ENCODE peak calls at places on chromosome 11, in eight cellular contexts. U is colonic mucosa; L is right cardiac atrium; Z is CD8-positive, alpha-beta memory T cell; N is transverse colon; T is fibroblast of lung; Y is left lung; V is uterus. E is an unnamed sample. For H3K27me3 and H3K9me3, the result is how much of the 10 kb centered on the place peaks cover.

GRCh38 chr11:17531818-17532131 is 12.4 kb downstream of the USH1C start:
- DNase-seq in N (peak), Y (no peak), V (no peak), Z (no peak), T (peak), L (no peak), U (peak), E (no peak)

GRCh38 chr11:64284962-64285884 is at the start of gene GPR137:
- DNase-seq in Z (peak), T (peak), V (peak), N (peak), U (peak), Y (peak), L (peak), E (peak)

GRCh38 chr11:19345519-19345847 is 104.7 kb upstream of the E2F8 start:
- DNase-seq in N (no peak), T (no peak), L (peak), V (no peak), Y (peak), U (no peak), Z (no peak), E (no peak)

GRCh38 chr11:133197425-133197824 is 334.9 kb downstream of the OPCML start:
- DNase-seq in N (no peak), U (no peak), Z (no peak), L (no peak), Y (no peak), T (peak), V (no peak), E (no peak)

GRCh38 chr11:83819936-83820549 is 533.9 kb upstream of the CCDC90B start:
- DNase-seq in V (peak), T (peak), N (no peak), U (no peak), L (no peak), Z (no peak), Y (no peak), E (no peak)

GRCh38 chr11:31797227-31798056 is 13.7 kb downstream of the PAX6 start:
- DNase-seq in L (no peak), Y (no peak), N (no peak), U (no peak), V (no peak), Z (no peak), T (no peak), E (no peak)

GRCh38 chr11:108286369-108286768 is 63.5 kb downstream of the ATM start:
- DNase-seq in Y (no peak), V (no peak), U (no peak), Z (no peak), N (no peak), L (no peak), T (no peak), E (no peak)

GRCh38 chr11:78800756-78801155 is 226.1 kb upstream of the NARS2 start:
- DNase-seq in L (no peak), Z (no peak), U (no peak), V (no peak), N (no peak), Y (no peak), T (peak), E (no peak)

GRCh38 chr11:66112640-66113098 is 42.6 kb downstream of the PACS1 start:
- DNase-seq in V (no peak), L (peak), N (peak), Y (no peak), Z (no peak), T (peak), U (no peak), E (no peak)

GRCh38 chr11:60396790-60397189 is 531 bp downstream of the MS4A14 start:
- DNase-seq in Y (no peak), N (no peak), V (no peak), L (no peak), Z (no peak), T (no peak), U (no peak), E (no peak)

GRCh38 chr11:74255741-74256369 is 55.6 kb downstream of the P4HA3 start:
- DNase-seq in L (peak), V (peak), T (peak), U (peak), Z (peak), N (peak), Y (no peak), E (peak)

GRCh38 chr11:100932474-100933100 is 197.0 kb downstream of the PGR start:
- DNase-seq in Y (no peak), T (peak), Z (no peak), N (no peak), U (no peak), L (no peak), V (no peak), E (peak)

GRCh38 chr11:67640021-67640757 is 626 bp upstream of the TBX10 start:
- DNase-seq in Z (peak), Y (peak), T (peak), V (no peak), U (peak), N (peak), L (peak), E (no peak)

GRCh38 chr11:113296447-113297205 is 17.8 kb upstream of the TTC12 start:
- DNase-seq in L (no peak), T (no peak), N (no peak), V (no peak), Y (no peak), U (no peak), Z (no peak), E (no peak)

GRCh38 chr11:96960926-96961325 is 571.1 kb downstream of the JRKL start:
- DNase-seq in Y (no peak), N (no peak), T (no peak), L (no peak), Z (no peak), U (no peak), V (no peak), E (no peak)

GRCh38 chr11:111736621-111737055 is 29.6 kb downstream of the PPP2R1B start:
- DNase-seq in V (no peak), Y (no peak), Z (no peak), N (no peak), U (no peak), L (no peak), T (no peak), E (no peak)

GRCh38 chr11:71089571-71089970 is 162.8 kb downstream of the SHANK2 start:
- DNase-seq in V (no peak), Z (no peak), L (no peak), Y (no peak), N (no peak), U (no peak), T (no peak), E (no peak)

GRCh38 chr11:83648610-83649467 is 362.7 kb upstream of the CCDC90B start:
- DNase-seq in T (no peak), Y (no peak), U (no peak), N (no peak), V (no peak), L (no peak), Z (no peak), E (no peak)

GRCh38 chr11:77467233-77467632 is 6.7 kb downstream of the PAK1 start:
- DNase-seq in Y (no peak), T (no peak), Z (no peak), L (no peak), U (no peak), V (no peak), N (no peak), E (no peak)

GRCh38 chr11:110298298-110298765 is 1.9 kb upstream of the RDX start:
- DNase-seq in V (no peak), U (no peak), Z (no peak), L (no peak), Y (no peak), T (peak), N (no peak), E (peak)

GRCh38 chr11:119222308-119222707 is 16.2 kb downstream of the CBL start:
- DNase-seq in Z (no peak), Y (no peak), N (no peak), U (no peak), T (peak), L (no peak), V (no peak), E (no peak)

GRCh38 chr11:76217653-76218160 is 11.4 kb upstream of the WNT11 start:
- DNase-seq in Z (no peak), N (no peak), Y (no peak), V (no peak), T (no peak), L (no peak), U (no peak), E (no peak)

GRCh38 chr11:19393941-19394340 is 153.2 kb upstream of the E2F8 start:
- DNase-seq in L (no peak), U (no peak), Z (no peak), N (no peak), T (peak), V (no peak), Y (no peak), E (no peak)

GRCh38 chr11:35237345-35237744 is 98.4 kb downstream of the CD44 start:
- DNase-seq in Z (no peak), Y (no peak), V (no peak), L (no peak), T (no peak), N (no peak), U (no peak), E (no peak)

DNA sequence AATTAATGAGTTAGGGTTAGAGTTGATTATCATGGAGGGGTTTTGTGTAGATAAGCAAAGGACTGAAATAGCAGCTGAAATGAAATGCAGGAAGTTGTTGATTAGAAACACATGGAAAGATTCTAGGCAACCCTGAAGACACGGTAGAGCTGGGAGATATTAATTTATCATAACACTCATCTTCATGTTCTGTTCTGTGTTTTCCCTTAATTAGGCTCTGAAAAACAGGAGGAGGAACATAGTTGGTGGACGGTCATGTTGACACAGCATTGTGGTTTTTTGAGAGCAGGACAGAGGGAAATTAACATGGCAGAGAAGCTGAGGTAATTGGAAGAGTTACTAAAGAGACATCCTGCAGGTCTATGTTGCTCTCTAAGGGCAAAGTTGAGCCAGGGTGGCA is 138.8 kb upstream of the UBASH3B start:
- DNase-seq in Y (no peak), T (no peak), Z (no peak), L (no peak), N (no peak), U (no peak), V (no peak), E (no peak)
- H3K27me3 ChIP-seq in Y (under half), T (under half), Z (under half), L (under half), N (under half), U (under half), V (under half), E (under half)

GRCh38 chr11:99098751-99099150 is 78.0 kb downstream of the CNTN5 start:
- DNase-seq in T (no peak), U (no peak), V (no peak), Z (no peak), Y (no peak), N (no peak), L (no peak), E (no peak)
- H3K9me3 ChIP-seq in T (under half), U (under half), V (under half), Z (under half), Y (under half), N (under half), L (under half), E (under half)

GRCh38 chr11:44312876-44313275 is 2.9 kb upstream of the ALX4 start:
- DNase-seq in Z (no peak), L (no peak), N (no peak), U (no peak), Y (no peak), V (no peak), T (no peak), E (no peak)

GRCh38 chr11:44310198-44310455 is 188 bp upstream of the ALX4 start:
- DNase-seq in T (no peak), Z (no peak), V (no peak), Y (no peak), N (no peak), U (no peak), L (no peak), E (no peak)

GRCh38 chr11:44309483-44310197 is at the start of gene ALX4:
- DNase-seq in Y (no peak), Z (no peak), L (peak), N (no peak), U (no peak), T (peak), V (no peak), E (peak)

GRCh38 chr11:44310456-44311272 is 725 bp upstream of the ALX4 start:
- DNase-seq in V (no peak), Y (no peak), L (no peak), U (no peak), Z (no peak), T (no peak), N (no peak), E (no peak)

DNA sequence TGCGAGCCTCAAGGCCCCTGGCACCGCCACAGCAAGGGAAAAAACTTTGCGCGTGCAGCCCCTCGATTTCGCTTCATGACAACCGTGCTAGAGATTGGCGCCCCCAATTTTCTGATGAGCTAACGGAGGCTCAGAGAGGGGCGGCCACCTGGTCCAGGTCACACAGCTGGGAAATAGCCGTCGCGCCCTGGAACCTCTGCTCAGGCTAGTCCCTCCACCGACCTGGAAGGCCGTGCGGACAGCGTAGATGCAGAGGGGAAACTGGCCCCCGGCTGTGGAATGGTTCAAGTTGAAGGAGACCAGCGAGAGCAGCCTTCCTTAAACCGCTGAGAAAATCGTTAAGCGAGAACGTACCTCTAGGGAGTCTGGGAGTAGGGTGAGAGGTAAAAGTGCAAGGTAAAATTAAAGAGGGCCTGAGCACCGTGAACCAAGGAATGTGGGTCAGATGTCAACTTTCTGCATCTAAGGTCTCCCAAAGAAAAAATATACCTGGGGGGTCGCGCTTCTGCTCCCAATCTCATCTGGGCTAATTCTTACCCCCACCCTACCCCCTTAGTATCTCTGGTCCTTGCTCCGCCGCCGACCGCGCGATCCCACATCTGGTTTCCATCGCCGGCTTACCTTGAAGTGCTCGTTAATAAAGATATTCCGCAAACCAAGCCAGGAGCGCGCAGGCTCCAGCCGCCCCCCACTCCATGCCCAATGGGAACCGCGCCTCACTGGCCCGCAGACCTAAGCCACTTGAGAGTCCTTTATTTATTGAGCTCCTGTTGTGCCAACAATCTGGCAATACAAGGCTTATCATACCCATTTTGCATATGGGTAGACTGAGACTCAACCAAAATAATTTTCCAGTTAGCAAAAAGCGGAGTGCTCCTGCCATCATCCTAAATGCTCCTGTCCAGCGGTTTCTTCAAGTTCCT is 1.7 kb upstream of the ALX4 start:
- DNase-seq in L (no peak), N (no peak), Z (no peak), U (no peak), V (no peak), Y (no peak), T (no peak), E (no peak)
- H3K27me3 ChIP-seq in L (under half), N (half or more), Z (under half), U (half or more), V (under half), Y (half or more), T (half or more), E (under half)

DNA sequence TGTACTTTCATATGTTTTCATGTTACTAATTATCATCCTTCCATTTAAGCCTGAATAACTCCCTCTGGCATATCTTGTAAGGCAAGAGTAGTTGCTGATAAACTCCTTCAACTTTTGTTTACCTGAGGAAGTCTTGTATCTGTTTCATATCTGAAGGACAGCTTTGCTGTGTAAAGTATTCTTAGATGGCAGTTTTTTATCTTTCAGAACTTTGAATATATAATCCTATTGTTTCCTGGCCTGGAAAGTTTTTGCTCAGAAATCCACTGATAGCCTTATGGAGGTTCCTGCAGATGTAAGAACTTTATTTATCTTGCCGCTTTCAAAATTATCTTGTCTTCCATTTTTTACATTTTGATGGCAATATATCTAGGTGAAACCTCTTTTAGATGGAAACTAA is 69.1 kb downstream of the KCNQ1OT1 start:
- DNase-seq in U (no peak), V (no peak), T (no peak), Y (no peak), Z (no peak), N (no peak), L (no peak), E (no peak)
- H3K9me3 ChIP-seq in U (under half), V (under half), T (under half), Y (under half), Z (under half), N (under half), L (under half), E (under half)

DNA sequence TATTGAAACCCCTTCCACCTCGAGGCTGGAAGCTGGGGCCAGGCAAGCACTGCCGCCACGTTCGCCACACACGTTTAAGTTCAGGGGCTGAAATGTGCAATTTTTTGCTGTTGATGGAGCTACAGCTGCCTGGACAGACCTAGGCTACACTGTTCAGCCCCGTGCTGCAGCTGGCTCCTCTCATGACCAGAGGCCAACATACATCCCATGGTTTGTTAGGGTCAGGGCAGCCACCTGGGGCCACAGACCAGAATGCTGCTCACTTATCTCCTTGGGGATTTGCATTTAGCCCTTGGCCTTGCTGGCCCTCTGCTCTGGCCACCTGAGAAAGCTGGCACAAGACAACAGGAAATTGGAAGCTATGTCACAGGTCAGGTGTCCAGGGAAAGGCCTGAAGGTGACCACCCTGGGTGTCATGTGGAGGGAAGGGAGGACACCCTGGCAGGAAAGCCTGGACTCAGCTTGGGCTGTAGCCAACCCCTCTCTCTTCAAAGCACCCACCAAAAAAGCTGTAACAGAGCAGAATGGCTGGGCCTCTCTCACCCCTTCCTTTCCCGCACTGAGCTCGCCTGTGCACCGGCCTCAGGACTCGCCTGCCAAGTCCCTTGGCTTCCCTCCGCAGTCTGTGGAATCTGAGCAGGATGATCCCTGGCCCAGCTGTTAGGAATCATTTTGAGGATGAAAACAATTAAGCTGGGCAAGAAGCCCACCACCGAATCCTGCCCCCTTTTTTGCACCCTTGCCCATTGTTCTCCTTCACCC is 86.3 kb downstream of the SNX19 start:
- DNase-seq in T (peak), Z (no peak), U (no peak), N (peak), Y (no peak), L (peak), V (peak), E (no peak)
- H3K27me3 ChIP-seq in T (under half), Z (under half), U (under half), N (under half), Y (under half), L (under half), V (under half), E (under half)

GRCh38 chr11:91984033-91984568 is 240.5 kb upstream of the FAT3 start:
- DNase-seq in L (no peak), U (no peak), N (no peak), Y (no peak), T (peak), V (no peak), Z (no peak), E (no peak)

GRCh38 chr11:91981995-91982394 is 242.6 kb upstream of the FAT3 start:
- DNase-seq in Z (no peak), Y (no peak), V (peak), U (peak), T (peak), L (peak), N (peak), E (no peak)

GRCh38 chr11:91978747-91979146 is 245.9 kb upstream of the FAT3 start:
- DNase-seq in N (no peak), Y (no peak), V (no peak), L (no peak), Z (no peak), U (no peak), T (peak), E (no peak)

DNA sequence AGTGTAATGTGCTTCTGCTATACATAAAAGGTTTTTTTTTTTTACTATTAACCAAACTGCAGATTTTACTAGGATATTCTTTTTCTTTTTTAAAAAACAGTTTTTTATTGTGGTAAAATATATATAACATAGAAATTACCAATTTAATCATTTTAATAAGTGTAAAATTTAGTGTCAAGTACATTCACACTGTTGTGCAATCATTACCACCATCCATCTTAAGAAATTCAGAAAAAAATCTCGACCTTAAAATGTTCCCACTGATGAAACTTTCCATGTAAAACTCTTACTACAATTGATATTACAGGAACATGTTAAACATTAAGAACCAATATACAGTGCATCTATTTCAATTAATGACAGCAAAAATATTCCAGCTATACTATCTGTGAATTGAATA is 244.8 kb upstream of the FAT3 start:
- DNase-seq in U (no peak), N (no peak), L (no peak), Y (no peak), T (no peak), V (no peak), Z (no peak), E (no peak)
- H3K9me3 ChIP-seq in U (under half), N (under half), L (under half), Y (under half), T (under half), V (under half), Z (under half), E (under half)